ENCODE peak calls at places on chromosomes 7 and 10, in nine cellular contexts. L is GM23338, S is prostate gland, O is HCT116, I is sigmoid colon, Z is upper lobe of left lung, Q is HepG2, B is stomach, K is transverse colon. P is an unnamed sample.

GRCh38 chr7:107043916-107044346 is 574 bp upstream of the PRKAR2B start:
- DNase-seq in L (no peak), S (no peak), O (no peak), I (no peak), Z (no peak), Q (no peak), B (no peak), K (no peak), P (no peak)

GRCh38 chr7:818031-818699 is 14.1 kb upstream of the SUN1 start:
- DNase-seq in L (peak), S (no peak), O (peak), I (peak), Z (no peak), Q (peak), B (no peak), K (no peak), P (peak)

GRCh38 chr7:232571-233455 is 40.4 kb downstream of the FAM20C start:
- DNase-seq in L (no peak), S (no peak), O (no peak), I (peak), Z (no peak), Q (no peak), B (no peak), K (no peak), P (no peak)

GRCh38 chr7:127770870-127771269 is 118.9 kb downstream of the SND1 start:
- DNase-seq in L (no peak), S (no peak), O (no peak), I (no peak), Z (no peak), Q (no peak), B (no peak), K (no peak), P (no peak)

GRCh38 chr7:112630565-112630964 is 149.8 kb downstream of the LSMEM1 start:
- DNase-seq in L (no peak), S (no peak), O (no peak), I (no peak), Z (no peak), Q (no peak), B (no peak), K (no peak), P (no peak)

GRCh38 chr7:102064361-102065025 is 222.2 kb upstream of the SH2B2 start:
- DNase-seq in L (no peak), S (no peak), O (no peak), I (peak), Z (peak), Q (no peak), B (no peak), K (peak), P (peak)

GRCh38 chr10:75972494-75973276 is 541.3 kb downstream of the LRMDA start:
- DNase-seq in L (no peak), S (no peak), O (no peak), I (peak), Z (no peak), Q (no peak), B (no peak), K (no peak), P (no peak)

GRCh38 chr10:101780187-101780817 is 2.9 kb downstream of the NPM3 start:
- DNase-seq in L (peak), S (no peak), O (no peak), I (peak), Z (no peak), Q (no peak), B (no peak), K (no peak), P (no peak)

GRCh38 chr7:29349362-29349761 is 154.8 kb downstream of the CHN2 start:
- DNase-seq in L (no peak), S (no peak), O (no peak), I (no peak), Z (no peak), Q (no peak), B (no peak), K (no peak), P (no peak)

DNA sequence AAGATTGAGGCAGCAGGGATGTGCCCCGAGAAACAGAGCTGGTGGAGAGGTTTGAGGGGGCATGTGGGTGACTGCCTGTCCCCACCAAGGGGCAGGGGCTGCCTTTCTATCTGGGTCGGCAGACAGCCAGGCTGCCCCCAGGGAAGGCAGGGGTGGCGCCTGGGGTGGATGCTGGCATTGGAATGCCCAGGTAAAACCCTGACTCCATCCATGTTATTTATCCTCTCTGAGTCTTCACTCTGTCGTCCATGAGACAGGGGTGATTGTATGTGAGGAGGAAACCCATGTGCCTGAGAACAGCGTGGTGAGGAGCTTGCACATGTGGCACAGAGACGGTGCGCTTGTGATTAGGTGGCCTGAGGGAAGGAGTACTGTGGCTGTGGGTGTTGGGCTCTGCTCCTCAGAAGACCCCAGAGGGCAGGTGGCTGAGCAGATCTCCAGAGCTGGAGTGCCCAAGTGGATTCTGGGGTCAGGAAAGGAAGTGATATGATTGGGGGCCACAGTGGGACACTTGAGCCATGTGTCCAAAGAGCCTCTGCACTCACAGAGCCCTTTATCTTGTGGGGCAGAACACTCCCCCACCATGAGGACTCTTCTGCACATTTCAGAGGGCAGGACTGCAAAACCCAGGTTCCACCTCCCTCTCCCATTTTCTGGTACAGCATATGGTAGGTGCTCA is 100.4 kb upstream of the RET start:
- DNase-seq in L (no peak), S (no peak), O (no peak), I (no peak), Z (peak), Q (no peak), B (peak), K (no peak), P (peak)
- TF ChIP-seq POLR2AphosphoS5 in L (no peak), S (no peak), O (no peak), I (no peak), Z (no peak), Q (no peak), B (no peak), K (no peak), P (no peak)

GRCh38 chr7:132575987-132576722 is at the start of gene PLXNA4:
- DNase-seq in L (peak), S (no peak), O (no peak), I (peak), Z (no peak), Q (no peak), B (no peak), K (no peak), P (no peak)
- TF ChIP-seq POLR2AphosphoS5 in L (no peak), S (no peak), O (no peak), I (no peak), Z (no peak), Q (no peak), B (no peak), K (no peak), P (no peak)

DNA sequence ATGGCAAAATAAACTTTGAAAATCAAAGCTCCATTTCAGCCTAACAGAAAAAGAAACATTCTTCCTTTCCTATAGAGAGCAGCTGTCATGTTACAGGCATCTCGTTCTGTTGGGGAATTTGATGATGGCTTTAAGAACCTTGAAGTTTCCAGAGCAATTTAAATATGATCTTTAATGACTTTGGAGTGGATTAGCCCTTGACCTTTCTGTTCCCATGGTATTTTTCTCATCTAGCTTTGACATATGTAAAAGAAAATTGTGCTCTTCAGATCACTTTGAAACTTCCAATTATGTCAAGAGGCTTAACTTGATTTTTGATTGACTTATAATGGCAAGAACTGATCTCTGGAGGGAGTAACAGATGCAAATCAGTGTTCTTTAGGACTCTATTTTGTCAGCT is 157.6 kb upstream of the SEMA3E start:
- DNase-seq in L (no peak), S (no peak), O (no peak), I (no peak), Z (no peak), Q (no peak), B (no peak), K (no peak), P (no peak)
- TF ChIP-seq POLR2AphosphoS5 in L (no peak), S (no peak), O (no peak), I (no peak), Z (no peak), Q (no peak), B (no peak), K (no peak), P (no peak)

GRCh38 chr7:134985894-134986362 is 380 bp upstream of the AGBL3 start:
- DNase-seq in L (no peak), S (no peak), O (no peak), I (no peak), Z (no peak), Q (no peak), B (no peak), K (no peak), P (no peak)

GRCh38 chr7:134988161-134988560 is 1.9 kb downstream of the AGBL3 start:
- DNase-seq in L (no peak), S (no peak), O (no peak), I (no peak), Z (no peak), Q (no peak), B (no peak), K (no peak), P (no peak)

GRCh38 chr7:134991469-134992339 is 5.4 kb downstream of the AGBL3 start:
- DNase-seq in L (no peak), S (no peak), O (no peak), I (no peak), Z (no peak), Q (peak), B (no peak), K (no peak), P (no peak)

DNA sequence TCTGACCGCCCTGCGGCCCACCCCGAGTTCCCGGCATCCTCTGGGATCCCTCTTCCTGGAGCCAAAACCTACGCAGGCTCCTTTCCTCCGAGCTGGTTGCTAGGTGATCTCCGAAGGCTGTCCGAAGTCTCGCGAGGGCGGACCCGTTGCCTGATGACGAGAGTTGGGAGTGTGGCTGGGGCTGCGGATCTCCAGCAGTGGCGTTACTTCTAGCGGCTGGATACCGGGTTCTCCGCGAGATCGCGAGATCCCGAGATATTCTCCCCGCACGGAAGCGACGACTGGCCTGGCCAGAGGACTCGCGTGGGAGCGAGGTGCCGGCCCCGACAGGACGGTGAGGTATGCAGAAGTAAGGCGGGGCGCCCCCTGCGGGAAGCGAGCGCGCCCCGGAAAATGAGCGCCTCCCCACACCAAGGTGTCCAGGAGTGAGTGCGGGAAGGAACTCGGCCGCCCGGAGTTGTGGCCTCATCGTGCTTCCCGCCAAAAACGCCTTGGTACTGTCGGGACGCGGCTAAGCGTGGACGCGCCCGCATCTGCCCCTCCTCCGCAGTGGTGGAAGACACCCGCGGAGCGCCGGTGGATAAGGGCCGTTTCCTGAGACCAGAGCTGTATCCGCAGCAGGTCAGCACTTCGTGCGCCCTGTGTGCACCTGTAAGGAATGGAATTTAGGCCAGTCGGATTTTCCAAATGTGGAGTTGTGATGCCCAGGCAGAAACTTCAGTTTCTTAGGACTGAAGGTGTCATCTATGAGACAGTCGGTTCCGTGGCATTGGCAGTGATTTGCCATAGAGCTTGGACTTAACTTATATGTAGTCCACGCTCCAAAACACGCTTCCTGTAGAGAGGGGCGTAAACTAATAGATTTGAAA is at the start of gene AGBL3:
- DNase-seq in L (peak), S (peak), O (peak), I (peak), Z (peak), Q (peak), B (peak), K (peak), P (peak)
- TF ChIP-seq POLR2AphosphoS5 in L (peak), S (peak), O (peak), I (peak), Z (peak), Q (peak), B (peak), K (peak), P (peak)

DNA sequence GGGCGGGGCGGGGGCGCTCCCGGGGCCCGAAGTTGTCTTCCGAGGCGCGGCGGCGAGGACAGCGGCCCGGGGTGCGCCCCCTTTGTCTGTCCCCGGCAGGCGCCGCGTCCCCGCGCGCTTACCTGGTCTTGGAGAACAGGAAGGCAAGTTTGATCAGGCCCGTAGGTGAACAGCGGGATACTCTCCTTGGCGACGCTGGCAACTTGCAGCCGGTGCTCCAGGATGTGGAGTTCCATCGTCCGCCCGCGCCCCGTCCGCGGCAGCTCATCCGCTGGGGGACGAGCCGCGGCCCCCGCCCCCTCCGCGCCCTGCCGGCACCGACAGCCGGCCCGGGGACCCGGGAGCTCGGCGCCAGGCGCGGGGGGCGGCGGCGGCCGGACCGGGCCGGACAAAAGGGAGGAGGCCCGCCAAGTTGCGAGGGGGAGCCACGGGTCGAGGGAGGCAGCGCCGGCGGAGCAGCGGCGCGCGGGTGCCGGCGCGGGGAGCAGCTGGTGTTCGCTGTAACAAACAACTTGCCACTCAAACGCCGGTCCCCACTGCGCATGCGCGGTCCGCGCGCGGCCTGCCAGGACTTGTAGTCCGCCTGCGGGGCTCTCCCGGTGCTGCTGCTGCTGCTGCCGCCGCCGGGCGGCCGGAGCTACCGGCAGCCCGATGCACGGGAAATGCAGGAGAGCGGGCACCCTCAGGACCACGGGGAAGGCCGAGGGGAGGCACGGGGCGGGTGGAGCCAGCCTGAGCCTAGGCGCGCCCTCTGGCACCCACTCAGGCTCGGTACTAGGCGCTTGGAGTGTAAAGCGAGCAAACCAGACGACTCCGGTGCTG is 35.6 kb upstream of the SPDYE3 start:
- DNase-seq in L (peak), S (peak), O (peak), I (peak), Z (peak), Q (peak), B (peak), K (peak), P (peak)
- TF ChIP-seq POLR2AphosphoS5 in L (peak), S (peak), O (peak), I (no peak), Z (peak), Q (peak), B (peak), K (no peak), P (peak)

DNA sequence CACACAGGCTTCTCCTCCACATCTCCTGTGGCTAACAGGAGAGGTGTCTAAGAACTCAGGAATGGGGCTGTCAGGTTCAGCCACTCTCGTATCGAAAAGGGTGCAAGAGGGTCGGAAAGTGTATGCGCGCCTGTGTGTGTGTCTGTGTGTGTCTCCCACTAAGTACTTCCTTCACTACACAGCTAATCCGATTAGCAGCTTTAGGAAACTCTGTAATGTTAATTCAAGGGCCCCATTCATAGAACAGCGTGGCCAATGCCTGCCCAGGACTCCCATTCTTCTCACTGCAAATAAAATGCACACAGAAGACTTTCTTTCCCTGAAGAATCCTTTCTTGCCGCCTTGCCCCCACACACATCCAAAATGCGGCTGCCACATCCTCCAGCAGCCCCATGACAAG is 39.9 kb downstream of the TLL2 start:
- DNase-seq in L (no peak), S (no peak), O (no peak), I (no peak), Z (no peak), Q (no peak), B (no peak), K (no peak), P (no peak)
- TF ChIP-seq POLR2AphosphoS5 in L (no peak), S (no peak), O (no peak), I (no peak), Z (no peak), Q (no peak), B (no peak), K (no peak), P (no peak)

DNA sequence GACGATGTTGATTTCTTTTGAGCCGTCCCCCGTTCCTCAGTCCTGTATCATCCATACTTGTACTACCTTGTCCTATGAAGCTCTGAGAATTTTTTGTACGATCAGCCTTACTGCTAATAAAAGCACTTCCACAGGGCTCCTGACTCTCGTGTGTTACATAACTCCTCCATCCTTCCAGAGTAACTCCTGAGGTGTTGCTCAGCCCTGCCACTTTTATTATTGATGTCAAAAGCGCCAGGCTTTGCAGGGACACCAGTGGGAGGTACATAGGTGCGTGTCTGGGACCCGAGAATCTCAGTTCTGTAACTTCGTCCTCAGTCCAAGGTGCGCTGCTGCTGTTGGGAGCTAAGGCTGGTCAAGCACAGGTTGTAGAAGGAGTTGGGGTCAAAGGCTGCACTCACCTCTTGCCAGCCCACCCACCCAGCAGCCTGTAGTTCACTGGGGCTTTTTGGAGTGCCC is 957 bp downstream of the UFSP1 start:
- DNase-seq in L (no peak), S (no peak), O (no peak), I (no peak), Z (no peak), Q (no peak), B (no peak), K (no peak), P (no peak)
- TF ChIP-seq POLR2AphosphoS5 in L (no peak), S (no peak), O (no peak), I (no peak), Z (no peak), Q (no peak), B (no peak), K (no peak), P (peak)

GRCh38 chr7:64905133-64905532 is 2.1 kb downstream of the ZNF273 start:
- DNase-seq in L (no peak), S (no peak), O (no peak), I (no peak), Z (no peak), Q (peak), B (no peak), K (no peak), P (no peak)

GRCh38 chr7:64907641-64908326 is 4.7 kb downstream of the ZNF273 start:
- DNase-seq in L (no peak), S (no peak), O (no peak), I (no peak), Z (no peak), Q (peak), B (no peak), K (no peak), P (no peak)

GRCh38 chr7:64904008-64904407 is 935 bp downstream of the ZNF273 start:
- DNase-seq in L (no peak), S (no peak), O (no peak), I (no peak), Z (no peak), Q (no peak), B (no peak), K (no peak), P (no peak)

GRCh38 chr7:64905547-64905946 is 2.5 kb downstream of the ZNF273 start:
- DNase-seq in L (no peak), S (no peak), O (no peak), I (no peak), Z (no peak), Q (no peak), B (no peak), K (no peak), P (no peak)

GRCh38 chr7:64902806-64903721 is at the start of gene ZNF273:
- DNase-seq in L (peak), S (peak), O (peak), I (peak), Z (peak), Q (peak), B (peak), K (peak), P (peak)
- TF ChIP-seq POLR2AphosphoS5 in L (peak), S (peak), O (peak), I (peak), Z (peak), Q (peak), B (peak), K (peak), P (peak)

P was measured in spleen.